ENCODE peak calls at places on chromosomes 6 and 20, in six cellular contexts. P is stomach, J is ovary, Y is heart left ventricle, H is GM23338, M is tibial nerve. N is an unnamed sample. For H3K4me1 and H3K36me3, the result is how much of the 10 kb centered on the place peaks cover.

GRCh38 chr6:74075323-74075722 is 379.3 kb downstream of the CD109 start:
- DNase-seq in P (no peak), M (peak), H (no peak), J (no peak), Y (no peak), N (no peak)

GRCh38 chr6:134984821-134985220 is 34.9 kb upstream of the ALDH8A1 start:
- DNase-seq in H (no peak), P (no peak), J (no peak), Y (no peak), M (no peak), N (no peak)

GRCh38 chr20:50372770-50373088 is 137.5 kb upstream of the PTPN1 start:
- DNase-seq in J (no peak), H (no peak), M (no peak), Y (no peak), P (no peak), N (peak)

GRCh38 chr6:118198746-118199145 is 291.7 kb downstream of the SLC35F1 start:
- DNase-seq in H (no peak), J (no peak), M (no peak), P (no peak), Y (no peak), N (no peak)

GRCh38 chr6:71419954-71420692 is 131.5 kb downstream of the OGFRL1 start:
- DNase-seq in H (peak), P (peak), Y (peak), J (peak), M (peak), N (no peak)

GRCh38 chr6:131781717-131782116 is 26.1 kb upstream of the ENPP1 start:
- DNase-seq in P (no peak), Y (no peak), J (no peak), M (no peak), H (no peak), N (no peak)

GRCh38 chr20:7159903-7160302 is 392.4 kb downstream of the BMP2 start:
- DNase-seq in Y (no peak), H (no peak), M (no peak), J (no peak), P (no peak), N (no peak)

GRCh38 chr6:137102851-137103492 is 58.2 kb upstream of the IL20RA start:
- DNase-seq in M (no peak), P (no peak), Y (no peak), H (no peak), J (no peak), N (peak)

GRCh38 chr6:884570-884969 is 191.6 kb upstream of the EXOC2 start:
- DNase-seq in M (no peak), J (no peak), P (no peak), H (no peak), Y (no peak), N (no peak)

GRCh38 chr20:23856226-23856625 is 23.3 kb downstream of the CST5 start:
- DNase-seq in P (no peak), H (no peak), M (no peak), J (no peak), Y (no peak), N (no peak)

GRCh38 chr6:167420177-167420576 is 95.3 kb downstream of the TTLL2 start:
- DNase-seq in H (peak), M (no peak), Y (no peak), P (no peak), J (no peak), N (no peak)

GRCh38 chr6:106199998-106200397 is 113.9 kb downstream of the PRDM1 start:
- DNase-seq in Y (no peak), P (no peak), H (no peak), J (no peak), M (no peak), N (no peak)

GRCh38 chr6:51855310-51856082 is 231.9 kb downstream of the PKHD1 start:
- DNase-seq in Y (no peak), M (no peak), H (peak), J (no peak), P (no peak), N (no peak)

GRCh38 chr20:51631011-51631950 is 88.8 kb upstream of the NFATC2 start:
- DNase-seq in J (peak), Y (peak), M (peak), P (no peak), H (no peak), N (peak)

GRCh38 chr6:18245642-18246041 is 18.7 kb downstream of the DEK start:
- DNase-seq in Y (no peak), M (no peak), J (no peak), P (no peak), H (no peak), N (no peak)

GRCh38 chr6:161242779-161243693 is 30.8 kb downstream of the AGPAT4 start:
- DNase-seq in M (no peak), H (peak), J (no peak), Y (no peak), P (no peak), N (no peak)

GRCh38 chr6:95723638-95724037 is 146.3 kb downstream of the MANEA start:
- DNase-seq in P (no peak), H (no peak), Y (no peak), M (no peak), J (no peak), N (no peak)

GRCh38 chr20:36571564-36572504 is 1.6 kb upstream of the TGIF2 start:
- DNase-seq in J (no peak), P (no peak), M (no peak), H (peak), Y (no peak), N (no peak)

GRCh38 chr6:47655719-47656595 is 42.4 kb upstream of the ADGRF4 start:
- DNase-seq in P (peak), Y (no peak), M (no peak), J (no peak), H (peak), N (peak)

GRCh38 chr6:134031696-134032255 is 20.6 kb downstream of the SLC2A12 start:
- DNase-seq in J (no peak), H (no peak), P (no peak), M (no peak), Y (no peak), N (no peak)

GRCh38 chr20:58523072-58523681 is 8.0 kb upstream of the APCDD1L start:
- DNase-seq in P (no peak), Y (no peak), J (no peak), H (no peak), M (no peak), N (no peak)

GRCh38 chr6:108944707-108945685 is 96.8 kb downstream of the ARMC2 start:
- DNase-seq in J (peak), Y (peak), P (no peak), M (no peak), H (no peak), N (no peak)

GRCh38 chr6:92341224-92341623 is 1078.1 kb downstream of the EPHA7 start:
- DNase-seq in H (no peak), M (no peak), Y (no peak), J (no peak), P (no peak), N (no peak)

GRCh38 chr6:12548526-12548925 is 168.0 kb upstream of the PHACTR1 start:
- DNase-seq in M (no peak), Y (no peak), H (no peak), J (no peak), P (no peak), N (no peak)

GRCh38 chr6:149082320-149082719 is 235.2 kb upstream of the TAB2 start:
- DNase-seq in Y (peak), P (peak), J (peak), M (peak), H (peak), N (peak)

GRCh38 chr6:10588562-10589428 is 67.6 kb downstream of the GCNT2 start:
- DNase-seq in M (no peak), P (no peak), J (no peak), Y (no peak), H (no peak), N (no peak)

GRCh38 chr6:131281471-131282270 is 146.4 kb downstream of the AKAP7 start:
- DNase-seq in M (no peak), Y (no peak), P (no peak), J (no peak), H (peak), N (peak)

GRCh38 chr20:53931597-53931996 is 138.8 kb downstream of the BCAS1 start:
- DNase-seq in P (no peak), J (no peak), H (no peak), M (no peak), Y (no peak), N (no peak)

GRCh38 chr6:20770776-20771175 is 236.5 kb downstream of the CDKAL1 start:
- DNase-seq in M (no peak), P (no peak), Y (no peak), H (no peak), J (no peak), N (no peak)
- H3K4me1 ChIP-seq in M (under half), P (under half), Y (under half), H (under half), J (under half), N (under half)

GRCh38 chr20:19969507-19970255 is 47.5 kb upstream of the NAA20 start:
- DNase-seq in M (no peak), P (no peak), J (no peak), H (no peak), Y (no peak), N (no peak)
- H3K27ac ChIP-seq in M (no peak), P (no peak), J (no peak), H (no peak), Y (no peak), N (no peak)

GRCh38 chr6:31534521-31535040 is 5.8 kb downstream of the MCCD1 start:
- DNase-seq in H (no peak), Y (no peak), J (no peak), P (no peak), M (no peak), N (no peak)
- H3K36me3 ChIP-seq in H (half or more), Y (half or more), J (under half), P (half or more), M (half or more), N (under half)

GRCh38 chr6:142911395-142911794 is 33.6 kb downstream of the HIVEP2 start:
- DNase-seq in J (no peak), P (no peak), Y (no peak), H (no peak), M (no peak), N (no peak)

GRCh38 chr6:142914371-142914770 is 30.6 kb downstream of the HIVEP2 start:
- DNase-seq in Y (no peak), J (no peak), P (no peak), H (no peak), M (no peak), N (no peak)

GRCh38 chr6:142913036-142913510 is 31.9 kb downstream of the HIVEP2 start:
- DNase-seq in P (no peak), H (no peak), M (no peak), J (no peak), Y (no peak), N (no peak)

GRCh38 chr6:142913511-142914047 is 31.4 kb downstream of the HIVEP2 start:
- DNase-seq in P (no peak), J (no peak), Y (no peak), M (no peak), H (no peak), N (peak)

GRCh38 chr6:142912125-142912524 is 32.9 kb downstream of the HIVEP2 start:
- DNase-seq in H (peak), P (no peak), Y (no peak), J (no peak), M (no peak), N (no peak)
- H3K4me1 ChIP-seq in H (under half), P (under half), Y (under half), J (under half), M (under half), N (under half)

GRCh38 chr6:49464691-49465090 is 1.5 kb downstream of the CENPQ start:
- DNase-seq in J (no peak), H (no peak), P (no peak), Y (no peak), M (no peak), N (no peak)

GRCh38 chr6:49462927-49463611 is at the start of the genes CENPQ and MMUT:
- DNase-seq in M (peak), P (peak), Y (peak), H (peak), J (peak), N (peak)

GRCh38 chr6:49462071-49462470 is 982 bp downstream of the MMUT start:
- DNase-seq in M (no peak), H (no peak), J (no peak), P (no peak), Y (no peak), N (no peak)

GRCh38 chr6:49462599-49462926 is 490 bp downstream of the MMUT start:
- DNase-seq in Y (no peak), H (peak), J (no peak), P (no peak), M (no peak), N (no peak)

DNA sequence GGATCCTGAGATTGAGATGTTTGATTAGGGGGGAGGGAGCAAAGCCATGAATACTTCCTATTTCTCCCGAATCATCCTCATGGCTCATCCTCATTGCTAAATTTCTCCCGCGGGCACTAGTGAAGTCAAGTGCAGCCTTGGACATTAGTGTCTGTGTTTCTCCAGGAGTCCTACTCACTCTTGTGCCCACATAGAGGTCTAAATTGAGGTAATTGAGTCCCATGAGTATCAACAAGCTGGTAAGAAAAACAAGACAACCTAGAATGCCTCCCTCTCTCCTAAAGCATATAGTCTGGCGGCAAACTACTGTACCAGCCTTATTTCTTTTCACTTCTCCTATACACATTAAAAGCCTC is 420 bp downstream of the CENPQ start:
- DNase-seq in H (no peak), J (no peak), P (no peak), Y (no peak), M (no peak), N (no peak)
- H3K27ac ChIP-seq in H (peak), J (peak), P (peak), Y (no peak), M (peak), N (peak)

GRCh38 chr6:52976591-52977035 is 18.5 kb downstream of the GSTA4 start:
- DNase-seq in M (no peak), Y (no peak), J (no peak), P (peak), H (no peak), N (peak)

GRCh38 chr6:52976149-52976548 is 18.9 kb downstream of the GSTA4 start:
- DNase-seq in H (no peak), P (no peak), M (no peak), J (no peak), Y (no peak), N (no peak)

GRCh38 chr6:52969297-52969696 is 25.8 kb downstream of the GSTA4 start:
- DNase-seq in J (no peak), M (no peak), H (no peak), P (no peak), Y (no peak), N (no peak)

GRCh38 chr6:52975580-52975979 is 19.5 kb downstream of the GSTA4 start:
- DNase-seq in M (no peak), Y (no peak), J (no peak), P (no peak), H (no peak), N (no peak)

GRCh38 chr6:52973013-52973412 is 22.1 kb downstream of the GSTA4 start:
- DNase-seq in Y (no peak), M (no peak), H (no peak), J (no peak), P (no peak), N (no peak)
- H3K36me3 ChIP-seq in Y (under half), M (under half), H (under half), J (under half), P (under half), N (under half)

GRCh38 chr20:41573955-41574354 is 44.2 kb downstream of the CHD6 start:
- DNase-seq in P (no peak), J (no peak), H (no peak), M (no peak), Y (no peak), N (no peak)

GRCh38 chr20:41574802-41575389 is 43.3 kb downstream of the CHD6 start:
- DNase-seq in P (no peak), J (no peak), M (no peak), H (peak), Y (no peak), N (no peak)

GRCh38 chr20:41572010-41572572 is 46.1 kb downstream of the CHD6 start:
- DNase-seq in H (no peak), Y (no peak), P (no peak), J (no peak), M (no peak), N (no peak)

GRCh38 chr20:41577129-41578009 is 40.8 kb downstream of the CHD6 start:
- DNase-seq in Y (no peak), H (no peak), P (no peak), J (no peak), M (no peak), N (no peak)

DNA sequence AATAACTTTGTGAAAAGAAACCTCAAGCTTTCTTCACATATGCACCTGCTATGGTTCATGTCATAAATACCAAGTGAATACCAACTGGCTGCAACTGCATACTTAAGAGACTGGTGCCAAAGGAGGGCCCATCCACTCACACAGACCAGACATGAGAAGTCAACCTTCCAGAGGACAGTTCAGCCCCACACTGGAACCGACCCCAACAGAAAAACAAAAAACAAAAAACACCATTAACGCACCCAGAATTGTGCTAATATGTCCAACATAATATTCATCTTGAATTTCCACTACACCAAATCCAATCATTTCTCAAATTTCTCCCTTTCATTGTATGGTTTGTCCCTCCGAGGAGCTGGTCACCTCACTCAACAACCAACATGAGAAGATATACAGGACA is 42.8 kb downstream of the CHD6 start:
- DNase-seq in H (no peak), J (no peak), Y (no peak), M (no peak), P (no peak), N (no peak)
- H3K4me1 ChIP-seq in H (under half), J (under half), Y (half or more), M (under half), P (under half), N (under half)

GRCh38 chr20:35341366-35342028 is 49.3 kb upstream of the FAM83C start:
- DNase-seq in Y (no peak), H (no peak), P (no peak), J (no peak), M (no peak), N (no peak)

GRCh38 chr20:35342154-35342769 is 50.0 kb upstream of the FAM83C start:
- DNase-seq in M (no peak), Y (no peak), J (no peak), H (peak), P (no peak), N (no peak)

GRCh38 chr20:35340436-35340835 is 48.2 kb upstream of the FAM83C start:
- DNase-seq in J (no peak), Y (no peak), M (no peak), H (no peak), P (no peak), N (no peak)

GRCh38 chr20:35345189-35345588 is 53.0 kb upstream of the FAM83C start:
- DNase-seq in P (no peak), M (no peak), Y (no peak), H (no peak), J (no peak), N (no peak)

GRCh38 chr20:35344354-35344837 is 52.2 kb upstream of the FAM83C start:
- DNase-seq in M (no peak), J (peak), Y (peak), P (peak), H (no peak), N (peak)
- H3K27ac ChIP-seq in M (no peak), J (no peak), Y (no peak), P (no peak), H (no peak), N (peak)

GRCh38 chr20:38134427-38135281 is 30.4 kb downstream of the TGM2 start:
- DNase-seq in P (no peak), J (no peak), M (no peak), Y (no peak), H (peak), N (no peak)
- H3K36me3 ChIP-seq in P (half or more), J (under half), M (under half), Y (half or more), H (under half), N (under half)

GRCh38 chr20:47327711-47328110 is 28.8 kb downstream of the ZMYND8 start:
- DNase-seq in P (no peak), M (no peak), Y (no peak), H (no peak), J (no peak), N (peak)
- H3K4me1 ChIP-seq in P (under half), M (under half), Y (under half), H (half or more), J (under half), N (under half)